ENCODE peak calls at places on chromosomes 5 and 9, in six cellular contexts. S, P, K, M, L and B are unnamed samples.
A peak's percentile ranks its signal among the peaks of the same experiment; 100 is the strongest.

GRCh38 chr5:100904259-100904822 is 1.3 kb upstream of the ST8SIA4 start:
- DNase-seq in M (no peak), S (no peak), K (peak; percentile 39), P (no peak), L (peak; percentile 22), B (peak; percentile 55)

GRCh38 chr9:132744881-132745761 is 74.9 kb downstream of the GTF3C4 start:
- DNase-seq in P (no peak), L (no peak), S (no peak), M (no peak), K (peak; percentile 76), B (no peak)

GRCh38 chr5:143987751-143988560 is 176.0 kb downstream of the HMHB1 start:
- DNase-seq in S (no peak), L (no peak), P (no peak), M (no peak), K (no peak), B (no peak)

GRCh38 chr9:677461-678097 is 163.9 kb upstream of the DMRT1 start:
- DNase-seq in K (no peak), L (no peak), S (no peak), M (no peak), P (peak; percentile 42), B (no peak)

GRCh38 chr5:58187473-58188286 is 272.2 kb downstream of the PLK2 start:
- DNase-seq in P (no peak), S (no peak), L (no peak), M (no peak), K (no peak), B (no peak)

GRCh38 chr5:154858972-154859950 is 834 bp downstream of the CNOT8 start:
- DNase-seq in M (no peak), L (no peak), P (no peak), K (no peak), S (no peak), B (peak; percentile 7)

GRCh38 chr5:59819806-59820205 is 73.7 kb downstream of the PDE4D start:
- DNase-seq in K (no peak), M (no peak), L (no peak), P (no peak), S (no peak), B (no peak)

GRCh38 chr5:175718401-175719108 is 60.7 kb downstream of the HRH2 start:
- DNase-seq in P (peak; percentile 37), M (peak; percentile 14), S (peak; percentile 68), L (peak; percentile 62), K (peak; percentile 76), B (peak; percentile 78)

GRCh38 chr9:109329274-109330258 is 8.7 kb upstream of the EPB41L4B start:
- DNase-seq in K (peak; percentile 38), S (no peak), L (peak; percentile 79), P (peak; percentile 76), M (peak; percentile 46), B (no peak)

GRCh38 chr9:120689860-120690259 is 24.4 kb downstream of the MEGF9 start:
- DNase-seq in S (no peak), M (no peak), K (no peak), P (peak; percentile 16), L (no peak), B (no peak)

GRCh38 chr9:98215821-98216220 is 23.4 kb upstream of the CORO2A start:
- DNase-seq in L (no peak), M (peak; percentile 23), P (peak; percentile 24), S (no peak), K (peak; percentile 65), B (no peak)

GRCh38 chr5:34552686-34553085 is 103.4 kb upstream of the RAI14 start:
- DNase-seq in M (no peak), P (no peak), L (no peak), S (no peak), K (no peak), B (no peak)

GRCh38 chr5:161399996-161400562 is 146.4 kb downstream of the GABRB2 start:
- DNase-seq in P (no peak), K (no peak), S (no peak), L (no peak), M (no peak), B (no peak)

GRCh38 chr5:40757400-40757799 is 1.6 kb upstream of the TTC33 start:
- DNase-seq in M (no peak), L (no peak), K (no peak), S (no peak), P (no peak), B (no peak)

GRCh38 chr5:133289686-133290367 is 238.0 kb downstream of the HSPA4 start:
- DNase-seq in L (no peak), P (no peak), K (no peak), M (no peak), S (no peak), B (no peak)

GRCh38 chr5:181170996-181171395 is 23.6 kb downstream of the OR2V2 start:
- DNase-seq in K (no peak), S (no peak), P (peak; percentile 52), M (no peak), L (no peak), B (no peak)

GRCh38 chr5:150295172-150295611 is 5.6 kb upstream of the CAMK2A start:
- DNase-seq in L (peak; percentile 50), S (peak; percentile 23), M (no peak), K (no peak), P (peak; percentile 73), B (no peak)

GRCh38 chr9:136201609-136202448 is 3.1 kb downstream of the LHX3 start:
- DNase-seq in K (peak; percentile 78), S (peak; percentile 13), P (no peak), L (no peak), M (no peak), B (peak; percentile 25)

GRCh38 chr9:116274293-116274692 is 120.7 kb downstream of the PAPPA start:
- DNase-seq in M (no peak), L (no peak), P (peak; percentile 31), S (no peak), K (no peak), B (no peak)